ENCODE peak calls at places on chromosomes 16 and 17, in six cellular contexts. V, X, N, K, T and O are unnamed samples.

GRCh38 chr17:28537219-28537610 is 15.2 kb downstream of the UNC119 start:
- DNase-seq in V (no peak), X (no peak), N (no peak), K (no peak), T (no peak), O (no peak)

GRCh38 chr17:53134546-53134945 is 688.2 kb upstream of the KIF2B start:
- DNase-seq in V (no peak), X (no peak), N (no peak), K (no peak), T (no peak), O (no peak)

GRCh38 chr17:12231027-12231682 is 210.5 kb downstream of the MAP2K4 start:
- DNase-seq in V (no peak), X (no peak), N (peak), K (no peak), T (no peak), O (no peak)

GRCh38 chr17:8153550-8153956 is 1.3 kb upstream of the PER1 start:
- DNase-seq in V (no peak), X (peak), N (peak), K (no peak), T (no peak), O (no peak)

GRCh38 chr17:8015957-8016631 is 13.7 kb downstream of the GUCY2D start:
- DNase-seq in V (no peak), X (no peak), N (no peak), K (no peak), T (no peak), O (no peak)

GRCh38 chr17:75864448-75864871 is 9.3 kb upstream of the WBP2 start:
- DNase-seq in V (no peak), X (no peak), N (peak), K (no peak), T (no peak), O (no peak)

GRCh38 chr16:75043175-75043937 is 44.5 kb downstream of the ZNRF1 start:
- DNase-seq in V (no peak), X (no peak), N (no peak), K (no peak), T (no peak), O (no peak)

GRCh38 chr17:69913241-69914015 is 161.6 kb upstream of the KCNJ16 start:
- DNase-seq in V (no peak), X (no peak), N (no peak), K (no peak), T (no peak), O (no peak)

GRCh38 chr17:18917506-18918032 is 34.4 kb upstream of the SLC5A10 start:
- DNase-seq in V (no peak), X (no peak), N (no peak), K (no peak), T (no peak), O (no peak)

GRCh38 chr16:9048302-9048700 is 43.1 kb upstream of the HAPSTR1 start:
- DNase-seq in V (no peak), X (no peak), N (no peak), K (no peak), T (no peak), O (no peak)

GRCh38 chr16:3152022-3152272 is 17.1 kb downstream of the ZNF213 start:
- DNase-seq in V (no peak), X (peak), N (no peak), K (no peak), T (no peak), O (no peak)

GRCh38 chr17:56779306-56779705 is 54.4 kb downstream of the C17orf67 start:
- DNase-seq in V (no peak), X (no peak), N (peak), K (no peak), T (no peak), O (no peak)